ENCODE peak calls at places on chromosomes 6 and 20, in ten cellular contexts. N is naive thymus-derived CD4-positive, alpha-beta T cell; O is cardiac muscle cell; V is foreskin fibroblast; P is lower leg skin; H is left ventricle myocardium inferior; M is uterus; E is H7; C is psoas muscle; R is PC-9. T is an unnamed sample.

GRCh38 chr6:139778688-139779087 is 404.2 kb upstream of the CITED2 start:
- DNase-seq in N (no peak), O (peak), V (no peak), P (no peak), H (no peak), M (no peak), E (no peak), C (no peak), R (no peak), T (peak)

GRCh38 chr20:45985573-45985972 is 13.6 kb upstream of the ZNF335 start:
- DNase-seq in N (no peak), O (peak), V (no peak), P (no peak), H (no peak), M (no peak), E (peak), C (no peak), R (no peak), T (no peak)

GRCh38 chr20:7926767-7927166 is 13.5 kb downstream of the HAO1 start:
- DNase-seq in N (no peak), O (peak), V (peak), P (no peak), H (no peak), M (no peak), E (no peak), C (no peak), R (no peak), T (peak)

GRCh38 chr6:113076817-113077216 is 729.7 kb downstream of the RFPL4B start:
- DNase-seq in N (no peak), O (no peak), V (no peak), P (no peak), H (no peak), M (no peak), E (no peak), C (no peak), R (no peak), T (no peak)

GRCh38 chr6:63663147-63663877 is 27.7 kb downstream of the PHF3 start:
- DNase-seq in N (no peak), O (peak), V (peak), P (no peak), H (no peak), M (no peak), E (no peak), C (no peak), R (no peak), T (peak)

GRCh38 chr20:18705490-18705889 is 108.1 kb upstream of the SCP2D1 start:
- DNase-seq in N (no peak), O (peak), V (peak), P (no peak), H (no peak), M (no peak), E (no peak), C (no peak), R (no peak), T (peak)

GRCh38 chr6:128188678-128189077 is 287.8 kb upstream of the THEMIS start:
- DNase-seq in N (no peak), O (no peak), V (no peak), P (no peak), H (no peak), M (no peak), E (no peak), C (no peak), R (no peak), T (no peak)

GRCh38 chr6:106360410-106360988 is at the start of gene CRYBG1:
- DNase-seq in N (peak), O (peak), V (no peak), P (peak), H (peak), M (no peak), E (peak), C (peak), R (peak), T (no peak)

GRCh38 chr20:10263385-10264165 is 44.9 kb downstream of the SNAP25 start:
- DNase-seq in N (no peak), O (peak), V (peak), P (no peak), H (no peak), M (no peak), E (no peak), C (no peak), R (no peak), T (peak)

GRCh38 chr6:75602164-75602896 is 650 bp downstream of the SENP6 start:
- DNase-seq in N (peak), O (peak), V (peak), P (peak), H (peak), M (peak), E (peak), C (peak), R (no peak), T (no peak)

GRCh38 chr6:6546318-6547110 is 42.0 kb upstream of the LY86 start:
- DNase-seq in N (peak), O (peak), V (no peak), P (no peak), H (peak), M (peak), E (peak), C (peak), R (no peak), T (no peak)

GRCh38 chr6:125906158-125906998 is 50.2 kb upstream of the HINT3 start:
- DNase-seq in N (peak), O (peak), V (no peak), P (no peak), H (no peak), M (no peak), E (peak), C (no peak), R (no peak), T (no peak)

GRCh38 chr6:150418825-150419594 is 50.2 kb downstream of the IYD start:
- DNase-seq in N (peak), O (peak), V (peak), P (peak), H (peak), M (peak), E (peak), C (peak), R (no peak), T (peak)

GRCh38 chr6:15504581-15505350 is 158.1 kb downstream of the DTNBP1 start:
- DNase-seq in N (no peak), O (peak), V (peak), P (peak), H (peak), M (peak), E (no peak), C (peak), R (no peak), T (peak)

GRCh38 chr6:138502546-138502945 is 3.3 kb upstream of the NHSL1 start:
- DNase-seq in N (no peak), O (no peak), V (no peak), P (no peak), H (no peak), M (no peak), E (no peak), C (no peak), R (no peak), T (no peak)

GRCh38 chr6:105428342-105428957 is 25.6 kb upstream of the PREP start:
- DNase-seq in N (no peak), O (peak), V (peak), P (no peak), H (no peak), M (no peak), E (no peak), C (no peak), R (peak), T (peak)

GRCh38 chr6:21200056-21200870 is 393.3 kb upstream of the SOX4 start:
- DNase-seq in N (no peak), O (peak), V (no peak), P (no peak), H (no peak), M (no peak), E (peak), C (no peak), R (no peak), T (no peak)

GRCh38 chr20:50635014-50635557 is 56.3 kb downstream of the RIPOR3 start:
- DNase-seq in N (no peak), O (no peak), V (no peak), P (no peak), H (no peak), M (no peak), E (no peak), C (no peak), R (no peak), T (no peak)
- H3K4me3 ChIP-seq in N (no peak), O (no peak), V (no peak), P (no peak), H (peak), M (no peak), E (no peak), C (peak), R (no peak), T (no peak)

GRCh38 chr6:36444470-36444869 is 1.7 kb downstream of the KCTD20 start:
- DNase-seq in N (no peak), O (peak), V (no peak), P (no peak), H (no peak), M (no peak), E (no peak), C (no peak), R (no peak), T (peak)
- H3K4me3 ChIP-seq in N (peak), O (peak), V (peak), P (no peak), H (peak), M (peak), E (no peak), C (peak), R (peak), T (peak)

GRCh38 chr6:80338201-80338836 is 231.8 kb downstream of the BCKDHB start:
- DNase-seq in N (peak), O (peak), V (peak), P (no peak), H (peak), M (no peak), E (peak), C (peak), R (no peak), T (no peak)
- H3K4me3 ChIP-seq in N (no peak), O (no peak), V (no peak), P (no peak), H (no peak), M (no peak), E (no peak), C (no peak), R (no peak), T (no peak)

DNA sequence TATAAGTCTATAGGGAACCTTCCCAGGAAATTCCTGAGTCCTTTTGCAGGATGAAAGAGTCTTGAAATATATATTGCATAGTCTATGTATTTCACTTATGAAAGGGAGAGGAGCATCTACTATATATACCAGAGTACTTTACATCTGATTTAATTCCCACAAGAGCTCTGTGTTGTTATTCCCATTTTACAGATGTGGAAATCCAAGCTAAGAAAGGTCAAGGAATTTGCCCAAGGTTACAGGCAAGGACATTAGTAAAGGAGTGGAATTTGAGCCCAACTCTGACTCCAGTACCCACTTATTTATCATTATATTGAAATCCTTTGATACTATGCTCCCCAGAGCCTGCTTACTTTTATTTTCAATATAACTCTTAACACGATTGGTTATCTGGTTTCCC is 2.6 kb downstream of the SESN1 start:
- DNase-seq in N (no peak), O (no peak), V (no peak), P (no peak), H (no peak), M (no peak), E (no peak), C (no peak), R (no peak), T (no peak)
- H3K4me3 ChIP-seq in N (no peak), O (peak), V (peak), P (no peak), H (peak), M (peak), E (no peak), C (peak), R (peak), T (peak)

GRCh38 chr6:33789550-33789895 is 593 bp upstream of the LEMD2 start:
- DNase-seq in N (no peak), O (no peak), V (no peak), P (no peak), H (no peak), M (no peak), E (no peak), C (no peak), R (no peak), T (no peak)
- H3K4me3 ChIP-seq in N (no peak), O (peak), V (peak), P (no peak), H (peak), M (no peak), E (no peak), C (peak), R (peak), T (peak)

DNA sequence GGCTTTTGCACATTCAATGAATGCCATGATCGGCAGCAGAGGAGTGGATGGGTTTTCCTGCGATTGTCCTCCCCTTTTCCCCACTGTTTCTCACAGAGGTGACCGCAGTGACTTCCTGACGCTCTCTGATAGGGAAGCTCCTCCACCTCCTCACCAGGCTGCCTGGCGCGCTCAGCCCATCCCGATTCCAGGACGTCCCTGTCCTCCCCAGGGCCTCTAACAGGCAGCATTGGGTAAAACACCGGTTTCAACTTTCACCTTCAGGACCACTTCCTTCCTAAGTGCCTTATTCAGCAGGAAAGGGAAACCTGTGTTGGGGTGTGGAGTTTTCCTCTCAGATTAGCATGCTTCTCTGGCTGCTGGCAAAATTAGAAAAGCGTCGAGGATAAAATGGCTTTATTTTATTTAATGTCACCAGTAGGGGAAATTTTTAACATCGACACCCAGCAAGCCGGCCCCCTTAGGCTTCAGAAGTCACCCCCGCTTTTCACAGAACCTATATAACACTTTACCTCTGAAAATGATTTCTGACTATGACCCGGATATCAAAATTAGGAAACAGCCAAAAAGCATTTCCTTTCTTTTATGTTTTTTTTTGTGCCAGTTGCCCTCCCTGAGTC is 570.4 kb upstream of the GJE1 start:
- DNase-seq in N (peak), O (peak), V (no peak), P (no peak), H (peak), M (no peak), E (peak), C (peak), R (no peak), T (no peak)
- H3K4me3 ChIP-seq in N (peak), O (no peak), V (peak), P (no peak), H (peak), M (peak), E (no peak), C (peak), R (no peak), T (no peak)

GRCh38 chr20:25251558-25251957 is 3.7 kb downstream of the PYGB start:
- DNase-seq in N (no peak), O (no peak), V (no peak), P (peak), H (no peak), M (no peak), E (no peak), C (no peak), R (no peak), T (no peak)
- H3K4me3 ChIP-seq in N (no peak), O (no peak), V (no peak), P (no peak), H (peak), M (no peak), E (no peak), C (no peak), R (peak), T (peak)

DNA sequence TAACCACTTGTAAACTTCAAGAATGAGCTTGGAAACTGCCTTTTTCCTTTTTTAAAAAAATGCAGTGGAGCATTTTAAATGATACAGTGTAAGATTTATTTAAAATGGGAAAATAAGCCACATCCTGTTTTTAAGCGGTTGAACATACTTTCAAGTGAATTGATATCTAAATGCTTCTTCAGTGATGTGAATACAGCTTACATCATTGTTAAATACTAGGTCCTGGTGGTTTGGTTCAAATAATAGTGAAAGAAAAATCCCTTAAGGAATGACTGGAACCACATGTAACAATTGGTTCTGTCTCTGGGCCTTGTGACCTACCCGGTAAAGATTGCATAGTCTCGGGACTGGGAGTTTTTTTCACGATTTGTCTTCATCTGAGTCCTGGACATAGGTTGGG is 44.2 kb downstream of the BMP6 start:
- DNase-seq in N (no peak), O (peak), V (no peak), P (no peak), H (no peak), M (no peak), E (no peak), C (no peak), R (no peak), T (no peak)
- H3K4me3 ChIP-seq in N (no peak), O (no peak), V (no peak), P (no peak), H (no peak), M (no peak), E (no peak), C (no peak), R (no peak), T (no peak)

T was measured in astrocyte of the cerebellum.